ENCODE peak calls at places on chromosomes 4 and X, in five cellular contexts. V is NCI-H1694, U is GM12865, W is T-helper 17 cell, D is LoVo. L is an unnamed sample.

GRCh38 chr4:89834486-89835209 is 2.3 kb downstream of the SNCA start:
- DNase-seq in V (no peak), U (no peak), W (no peak), D (no peak), L (no peak)

GRCh38 chrX:103157511-103158316 is 57.2 kb upstream of the BEX4 start:
- DNase-seq in V (peak; percentile 43), U (peak; percentile 11), W (no peak), D (no peak), L (peak; percentile 33)

GRCh38 chrX:134158821-134159512 is 78.0 kb upstream of the CCDC160 start:
- DNase-seq in V (no peak), U (no peak), W (no peak), D (no peak), L (no peak)

GRCh38 chr4:130636486-130636885 is 1540.5 kb downstream of the C4orf33 start:
- DNase-seq in V (no peak), U (no peak), W (no peak), D (no peak), L (no peak)

GRCh38 chr4:64503416-64503815 is 94.2 kb upstream of the TECRL start:
- DNase-seq in V (no peak), U (no peak), W (no peak), D (no peak), L (no peak)

GRCh38 chrX:154376768-154377167 is 2.3 kb upstream of the EMD start:
- DNase-seq in V (no peak), U (no peak), W (no peak), D (no peak), L (no peak)

GRCh38 chrX:109959356-109959871 is 43.5 kb upstream of the TMEM164 start:
- DNase-seq in V (no peak), U (no peak), W (no peak), D (no peak), L (no peak)

GRCh38 chr4:1543561-1543960 is 137.3 kb upstream of the NKX1-1 start:
- DNase-seq in V (no peak), U (no peak), W (no peak), D (no peak), L (no peak)

GRCh38 chr4:6172927-6173200 is 27.5 kb downstream of the JAKMIP1 start:
- DNase-seq in V (no peak), U (no peak), W (no peak), D (no peak), L (no peak)

GRCh38 chr4:16161866-16162408 is 64.3 kb downstream of the TAPT1 start:
- DNase-seq in V (no peak), U (no peak), W (no peak), D (no peak), L (no peak)

GRCh38 chrX:40155617-40156471 is 58.1 kb upstream of the BCOR start:
- DNase-seq in V (no peak), U (no peak), W (no peak), D (no peak), L (no peak)

GRCh38 chr4:166140951-166141350 is 267.9 kb downstream of the TLL1 start:
- DNase-seq in V (no peak), U (no peak), W (no peak), D (no peak), L (no peak)

GRCh38 chr4:94488667-94489066 is 36.9 kb downstream of the PDLIM5 start:
- DNase-seq in V (no peak), U (no peak), W (no peak), D (peak; percentile 50), L (no peak)

GRCh38 chrX:130861462-130861861 is 41.5 kb downstream of the ENOX2 start:
- DNase-seq in V (no peak), U (no peak), W (no peak), D (no peak), L (no peak)

GRCh38 chr4:76811604-76812412 is 86.1 kb downstream of the SOWAHB start:
- DNase-seq in V (no peak), U (no peak), W (no peak), D (no peak), L (peak; percentile 82)

GRCh38 chr4:108247511-108248088 is 78.9 kb upstream of the LEF1 start:
- DNase-seq in V (no peak), U (peak; percentile 68), W (no peak), D (peak; percentile 3), L (no peak)

GRCh38 chrX:152926279-152926678 is 28.4 kb downstream of the ZNF185 start:
- DNase-seq in V (peak; percentile 73), U (peak; percentile 44), W (no peak), D (peak; percentile 57), L (peak; percentile 64)

GRCh38 chr4:149280886-149281285 is 534.8 kb downstream of the IQCM start:
- DNase-seq in V (no peak), U (no peak), W (no peak), D (no peak), L (peak; percentile 66)

GRCh38 chr4:87419578-87420249 is 2.7 kb upstream of the NUDT9 start:
- DNase-seq in V (no peak), U (no peak), W (no peak), D (no peak), L (peak; percentile 49)

GRCh38 chr4:8854866-8855265 is 16.8 kb downstream of the HMX1 start:
- DNase-seq in V (no peak), U (no peak), W (no peak), D (no peak), L (peak; percentile 14)